ENCODE peak calls at places on chromosomes 2 and 18, in nine cellular contexts. Y is astrocyte of the spinal cord, V is stomach, O is suprapubic skin, S is fibroblast of lung, Q is kidney, U is cardiac muscle cell, H is pancreas, P is tibial artery. D is an unnamed sample.

GRCh38 chr2:173929441-173929840 is 35.7 kb downstream of the SP3 start:
- DNase-seq in Y (no peak), V (no peak), O (no peak), S (no peak), Q (no peak), U (peak; percentile 69), H (no peak), P (no peak), D (peak; percentile 50)

GRCh38 chr2:152379089-152379488 is 44.1 kb downstream of the FMNL2 start:
- DNase-seq in Y (no peak), V (no peak), O (no peak), S (no peak), Q (no peak), U (no peak), H (no peak), P (no peak), D (no peak)

GRCh38 chr2:219002395-219003266 is 9.4 kb upstream of the CRYBA2 start:
- DNase-seq in Y (no peak), V (peak; percentile 88), O (no peak), S (peak; percentile 12), Q (peak; percentile 82), U (peak; percentile 43), H (peak; percentile 94), P (no peak), D (peak; percentile 19)

GRCh38 chr2:234476766-234477165 is 20.1 kb downstream of the ARL4C start:
- DNase-seq in Y (no peak), V (no peak), O (no peak), S (no peak), Q (no peak), U (no peak), H (no peak), P (no peak), D (no peak)

GRCh38 chr2:168156661-168157060 is 90.7 kb downstream of the STK39 start:
- DNase-seq in Y (peak; percentile 40), V (no peak), O (peak; percentile 62), S (peak; percentile 54), Q (no peak), U (peak; percentile 67), H (no peak), P (no peak), D (peak; percentile 75)

GRCh38 chr18:53018791-53019190 is 678.8 kb downstream of the DCC start:
- DNase-seq in Y (peak; percentile 3), V (no peak), O (no peak), S (no peak), Q (no peak), U (peak; percentile 0), H (no peak), P (no peak), D (no peak)

GRCh38 chr2:206462240-206462854 is 19.0 kb downstream of the ADAM23 start:
- DNase-seq in Y (no peak), V (no peak), O (no peak), S (no peak), Q (no peak), U (no peak), H (no peak), P (no peak), D (no peak)

GRCh38 chr2:85611705-85612587 is at the start of gene C2orf68:
- DNase-seq in Y (peak; percentile 86), V (peak; percentile 92), O (peak; percentile 95), S (peak; percentile 85), Q (peak; percentile 97), U (peak; percentile 89), H (peak; percentile 95), P (peak; percentile 88), D (peak; percentile 87)

GRCh38 chr2:29966256-29966655 is 44.9 kb upstream of the ALK start:
- DNase-seq in Y (no peak), V (no peak), O (no peak), S (no peak), Q (no peak), U (no peak), H (no peak), P (no peak), D (no peak)

GRCh38 chr2:64987001-64987962 is 1.9 kb upstream of the SLC1A4 start:
- DNase-seq in Y (peak; percentile 39), V (no peak), O (no peak), S (peak; percentile 65), Q (no peak), U (peak; percentile 29), H (no peak), P (no peak), D (peak; percentile 32)

GRCh38 chr2:54239427-54239826 is 16.6 kb downstream of the TSPYL6 start:
- DNase-seq in Y (peak; percentile 95), V (no peak), O (no peak), S (peak; percentile 95), Q (no peak), U (peak; percentile 69), H (no peak), P (no peak), D (peak; percentile 57)

GRCh38 chr2:173282795-173283545 is 71.7 kb upstream of the CDCA7 start:
- DNase-seq in Y (no peak), V (no peak), O (no peak), S (no peak), Q (no peak), U (no peak), H (no peak), P (no peak), D (no peak)

GRCh38 chr2:136994793-136995192 is 229.4 kb downstream of the THSD7B start:
- DNase-seq in Y (no peak), V (no peak), O (no peak), S (no peak), Q (no peak), U (no peak), H (no peak), P (no peak), D (no peak)

DNA sequence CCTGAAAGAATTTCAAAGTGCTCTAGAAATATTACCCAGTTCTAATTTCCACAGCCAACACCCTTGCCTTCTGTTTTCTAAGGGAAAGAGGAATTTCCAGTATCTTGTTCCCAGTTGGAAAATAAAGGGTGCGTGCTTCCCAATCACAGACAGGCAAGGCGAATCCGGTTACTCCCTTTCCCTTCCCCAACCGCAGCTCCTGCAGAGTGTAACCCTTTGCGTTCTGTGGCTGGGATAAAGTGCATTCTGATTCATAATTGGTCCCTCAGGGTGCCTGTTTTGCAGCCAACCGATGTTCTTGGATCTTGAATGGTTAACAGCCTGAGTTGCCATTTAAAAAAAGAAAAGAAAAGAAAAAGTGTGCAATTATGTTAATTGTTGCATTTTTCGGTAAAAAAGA is 40.6 kb upstream of the PGAP1 start:
- DNase-seq in Y (peak; percentile 60), V (no peak), O (no peak), S (peak; percentile 73), Q (no peak), U (peak; percentile 86), H (no peak), P (no peak), D (peak; percentile 74)
- H3K4me3 ChIP-seq in Y (peak overlapping the region; percentile 24), V (peak overlapping the region; percentile 15), O (peak overlapping the region; percentile 34), S (peak overlapping the region; percentile 68), Q (peak overlapping the region; percentile 46), U (no peak overlapping the region), H (no peak overlapping the region), P (no peak overlapping the region), D (no peak overlapping the region)

GRCh38 chr2:118554616-118555015 is 292.8 kb downstream of the EN1 start:
- DNase-seq in Y (no peak), V (no peak), O (no peak), S (peak; percentile 6), Q (no peak), U (peak; percentile 16), H (no peak), P (no peak), D (peak; percentile 7)
- TF ChIP-seq CTCF in Y (peak; percentile 26), V (no peak), O (no peak), S (peak; percentile 13), Q (no peak), U (peak; percentile 46), H (no peak), P (no peak), D (peak; percentile 16)

GRCh38 chr2:128753321-128753720 is 434.7 kb upstream of the HS6ST1 start:
- DNase-seq in Y (no peak), V (no peak), O (no peak), S (no peak), Q (no peak), U (no peak), H (no peak), P (no peak), D (no peak)

GRCh38 chr2:128754246-128754724 is 435.6 kb upstream of the HS6ST1 start:
- DNase-seq in Y (no peak), V (no peak), O (no peak), S (peak; percentile 22), Q (no peak), U (peak; percentile 86), H (no peak), P (no peak), D (no peak)

GRCh38 chr2:128756372-128756730 is 437.7 kb upstream of the HS6ST1 start:
- DNase-seq in Y (no peak), V (no peak), O (no peak), S (no peak), Q (no peak), U (peak; percentile 34), H (no peak), P (no peak), D (no peak)

GRCh38 chr2:128752691-128753263 is 434.1 kb upstream of the HS6ST1 start:
- DNase-seq in Y (no peak), V (no peak), O (no peak), S (no peak), Q (no peak), U (no peak), H (no peak), P (no peak), D (no peak)

DNA sequence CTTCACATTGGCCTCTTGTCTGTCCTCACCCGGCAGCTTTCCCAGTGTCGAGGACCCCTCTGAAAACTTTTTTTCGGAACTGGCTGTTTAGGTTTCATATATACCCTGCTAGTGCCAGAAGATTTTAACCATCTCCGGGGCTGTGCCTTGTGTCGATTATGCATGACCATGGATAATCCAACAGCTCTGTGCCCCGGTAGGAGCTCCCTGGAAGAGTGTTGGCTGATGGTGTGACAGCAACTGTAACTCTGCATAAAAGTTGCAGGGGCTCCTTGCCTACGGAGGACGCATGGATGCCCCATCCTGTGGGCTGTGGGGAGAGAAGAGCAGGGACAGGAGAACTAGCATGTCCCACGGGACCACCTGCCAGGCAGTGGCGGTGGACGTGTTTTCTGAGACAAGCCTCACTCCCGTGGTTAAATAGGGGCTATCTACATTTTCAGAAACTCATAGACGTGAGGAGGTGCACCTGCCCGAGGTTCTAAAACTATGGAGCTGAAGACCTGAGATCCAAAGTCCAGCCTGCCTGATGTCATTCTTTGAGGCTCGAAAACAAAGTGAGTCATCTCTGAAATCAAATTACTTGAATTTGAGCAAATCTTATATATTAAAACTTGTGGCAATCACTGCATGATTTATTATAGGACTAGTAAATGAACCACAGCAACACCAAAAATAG is 437.2 kb upstream of the HS6ST1 start:
- DNase-seq in Y (no peak), V (no peak), O (no peak), S (no peak), Q (no peak), U (no peak), H (no peak), P (no peak), D (no peak)
- H3K4me3 ChIP-seq in Y (no peak overlapping the region), V (no peak overlapping the region), O (no peak overlapping the region), S (no peak overlapping the region), Q (no peak overlapping the region), U (no peak overlapping the region), H (no peak overlapping the region), P (no peak overlapping the region), D (no peak overlapping the region)

DNA sequence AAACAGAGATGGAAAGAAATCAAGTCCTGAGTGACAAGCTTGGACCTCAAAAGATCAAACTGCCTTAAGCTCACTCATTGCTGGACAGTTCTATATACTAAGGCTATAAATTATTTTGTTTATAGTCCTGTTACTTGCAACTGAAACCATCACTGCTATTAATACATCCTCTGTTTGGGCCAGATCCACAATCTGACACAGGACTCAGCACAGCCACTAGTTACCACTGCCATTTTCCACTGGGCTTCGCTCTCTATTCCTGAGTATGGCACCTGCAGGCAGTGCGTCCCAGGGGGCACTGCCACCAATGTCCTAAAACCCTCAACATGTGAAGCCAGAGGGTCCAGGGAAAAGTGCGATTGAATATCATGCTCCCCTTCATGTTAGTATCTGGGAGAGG is 52.3 kb downstream of the CYP26B1 start:
- DNase-seq in Y (no peak), V (no peak), O (no peak), S (no peak), Q (no peak), U (no peak), H (no peak), P (no peak), D (no peak)
- TF ChIP-seq CTCF in Y (no peak), V (no peak), O (no peak), S (no peak), Q (no peak), U (no peak), H (no peak), P (no peak), D (no peak)

D was measured in cardiac fibroblast.